ENCODE peak calls at places on chromosomes 6 and 20, in five cellular contexts. L, M, N, G and I are unnamed samples.

GRCh38 chr6:91708534-91708933 is 1121.7 kb upstream of the MAP3K7 start:
- DNase-seq in L (no peak), M (no peak), N (no peak), G (no peak), I (no peak)

GRCh38 chr6:2877057-2877882 is 25.8 kb downstream of the SERPINB9 start:
- DNase-seq in L (no peak), M (peak), N (no peak), G (no peak), I (peak)

GRCh38 chr20:43916073-43916874 is 1.6 kb downstream of the TOX2 start:
- DNase-seq in L (no peak), M (no peak), N (peak), G (peak), I (no peak)

GRCh38 chr20:33840759-33841438 is 29.8 kb downstream of the CHMP4B start:
- DNase-seq in L (no peak), M (no peak), N (no peak), G (no peak), I (no peak)

GRCh38 chr6:131070061-131070460 is 7.0 kb upstream of the EPB41L2 start:
- DNase-seq in L (no peak), M (no peak), N (no peak), G (no peak), I (no peak)

GRCh38 chr20:48750941-48751620 is 76.7 kb downstream of the PREX1 start:
- DNase-seq in L (peak), M (no peak), N (no peak), G (peak), I (no peak)

GRCh38 chr6:109008537-109008950 is 86.1 kb downstream of the SESN1 start:
- DNase-seq in L (no peak), M (no peak), N (no peak), G (no peak), I (no peak)

GRCh38 chr6:55445648-55446204 is 118.5 kb downstream of the GFRAL start:
- DNase-seq in L (no peak), M (no peak), N (no peak), G (peak), I (no peak)

GRCh38 chr6:27311806-27312145 is 297 bp downstream of the POM121L2 start:
- DNase-seq in L (no peak), M (no peak), N (no peak), G (no peak), I (no peak)

GRCh38 chr6:19327684-19328083 is 509.5 kb upstream of the ID4 start:
- DNase-seq in L (no peak), M (no peak), N (no peak), G (peak), I (no peak)

GRCh38 chr6:107488875-107489635 is 862 bp upstream of the SOBP start:
- DNase-seq in L (peak), M (peak), N (peak), G (peak), I (peak)

GRCh38 chr20:48131581-48131980 is 346.3 kb upstream of the SULF2 start:
- DNase-seq in L (no peak), M (no peak), N (no peak), G (no peak), I (no peak)

GRCh38 chr6:5540375-5540774 is 279.1 kb downstream of the FARS2 start:
- DNase-seq in L (no peak), M (no peak), N (no peak), G (no peak), I (no peak)

GRCh38 chr6:40997256-40997957 is 41.6 kb downstream of the UNC5CL start:
- DNase-seq in L (no peak), M (peak), N (no peak), G (peak), I (no peak)

GRCh38 chr6:135601857-135602256 is 104.3 kb upstream of the AHI1 start:
- DNase-seq in L (no peak), M (no peak), N (no peak), G (no peak), I (no peak)

GRCh38 chr20:6993016-6993415 is 225.5 kb downstream of the BMP2 start:
- DNase-seq in L (no peak), M (no peak), N (no peak), G (no peak), I (no peak)

GRCh38 chr20:32481311-32482103 is 103.6 kb downstream of the NOL4L start:
- DNase-seq in L (no peak), M (no peak), N (no peak), G (no peak), I (peak)

GRCh38 chr6:30722280-30723112 is 2.3 kb downstream of the TUBB start:
- DNase-seq in L (peak), M (peak), N (peak), G (peak), I (peak)

GRCh38 chr6:84597238-84597875 is 167.0 kb downstream of the TBX18 start:
- DNase-seq in L (no peak), M (no peak), N (no peak), G (no peak), I (no peak)

GRCh38 chr6:150143521-150144293 is 863 bp downstream of the PPP1R14C start:
- DNase-seq in L (no peak), M (no peak), N (no peak), G (peak), I (peak)

GRCh38 chr6:31652925-31653724 is 664 bp upstream of the BAG6 start:
- DNase-seq in L (no peak), M (peak), N (peak), G (peak), I (peak)

GRCh38 chr20:62818592-62819493 is 2.0 kb downstream of the COL9A3 start:
- DNase-seq in L (no peak), M (no peak), N (no peak), G (peak), I (no peak)

GRCh38 chr20:17648782-17649730 is 33.0 kb downstream of the RRBP1 start:
- DNase-seq in L (peak), M (peak), N (peak), G (no peak), I (peak)

GRCh38 chr6:90472716-90473115 is 114.2 kb downstream of the MAP3K7 start:
- DNase-seq in L (no peak), M (no peak), N (no peak), G (no peak), I (no peak)

DNA sequence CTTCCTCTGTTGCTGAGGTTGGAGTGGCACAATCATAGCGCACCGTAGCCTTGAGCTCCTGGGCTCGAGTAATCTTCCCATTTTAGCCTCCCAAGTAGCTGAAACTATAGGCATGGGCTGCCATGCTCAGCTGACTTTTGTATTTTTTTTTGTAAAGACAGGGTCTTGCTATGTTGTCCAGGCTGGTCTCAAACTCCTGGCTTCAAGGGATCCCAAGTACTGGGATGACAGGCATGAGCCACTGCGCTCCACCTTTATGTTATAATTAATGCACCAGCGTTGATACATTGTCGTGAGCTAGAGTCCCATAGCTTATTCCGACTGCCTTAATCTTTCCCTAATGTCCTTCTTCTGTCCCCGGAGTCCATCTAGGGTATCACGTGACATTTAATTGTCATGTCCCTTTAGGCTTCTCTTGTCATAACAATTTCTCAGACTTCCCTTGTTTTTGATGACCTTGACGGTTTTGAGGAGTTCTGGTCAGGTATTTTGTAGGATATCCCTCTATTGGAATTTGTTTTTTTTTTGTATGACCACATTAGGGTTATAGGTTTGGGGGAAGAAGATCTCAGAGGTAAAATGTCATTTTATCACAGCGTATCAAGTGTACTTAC is 63.9 kb downstream of the CEBPB start:
- DNase-seq in L (no peak), M (no peak), N (no peak), G (no peak), I (no peak)
- TF ChIP-seq CTCF in L (no peak), M (no peak), N (no peak), G (no peak), I (no peak)

DNA sequence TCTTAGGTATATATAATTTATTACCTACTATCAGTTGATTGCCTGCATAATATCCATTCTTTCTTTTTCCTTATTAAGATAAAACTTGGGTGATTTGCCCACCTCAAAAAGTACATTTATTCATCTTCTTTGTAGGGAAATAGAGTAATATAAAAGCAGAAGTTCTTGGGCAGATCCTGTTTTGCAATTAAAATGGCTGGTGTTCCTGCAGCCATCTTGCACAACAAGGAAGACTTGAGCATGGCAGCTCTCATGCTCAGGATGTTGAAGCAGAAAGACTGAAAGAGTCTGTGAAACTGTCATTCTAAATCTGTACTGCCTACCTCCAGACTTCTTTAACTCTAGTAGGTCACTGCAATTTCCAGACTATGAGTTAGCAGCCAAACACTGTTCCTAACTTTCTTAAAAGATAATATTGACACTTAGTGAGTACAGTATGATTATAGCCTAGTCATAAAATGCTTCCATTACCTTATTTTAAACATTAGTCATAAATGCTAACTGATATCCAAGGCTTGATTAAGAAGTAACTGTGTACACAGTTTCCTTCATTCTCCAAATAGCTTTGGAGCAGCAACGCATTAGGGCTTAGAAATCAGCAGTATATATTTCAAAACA is 24.6 kb upstream of the HTR1B start:
- DNase-seq in L (no peak), M (no peak), N (no peak), G (no peak), I (no peak)
- H3K27ac ChIP-seq in L (no peak), M (no peak), N (no peak), G (no peak), I (no peak)

GRCh38 chr6:128516514-128516898 is 3.9 kb downstream of the PTPRK start:
- DNase-seq in L (no peak), M (no peak), N (no peak), G (peak), I (no peak)
- TF ChIP-seq CTCF in L (no peak), M (no peak), N (peak), G (peak), I (no peak)

GRCh38 chr20:61360940-61361339 is 108.9 kb downstream of the CDH4 start:
- DNase-seq in L (no peak), M (no peak), N (no peak), G (no peak), I (no peak)
- H3K27ac ChIP-seq in L (no peak), M (no peak), N (no peak), G (no peak), I (no peak)

GRCh38 chr20:59645761-59646171 is 41.4 kb downstream of the PHACTR3 start:
- DNase-seq in L (no peak), M (no peak), N (no peak), G (no peak), I (no peak)
- TF ChIP-seq CTCF in L (no peak), M (no peak), N (no peak), G (peak), I (peak)

GRCh38 chr20:57692393-57692792 is 17.4 kb downstream of the PMEPA1 start:
- DNase-seq in L (no peak), M (no peak), N (no peak), G (no peak), I (no peak)

GRCh38 chr20:57688295-57688694 is 21.5 kb downstream of the PMEPA1 start:
- DNase-seq in L (no peak), M (no peak), N (no peak), G (no peak), I (no peak)

GRCh38 chr20:57688864-57689263 is 21.0 kb downstream of the PMEPA1 start:
- DNase-seq in L (no peak), M (no peak), N (peak), G (no peak), I (no peak)

GRCh38 chr20:57690525-57690924 is 19.3 kb downstream of the PMEPA1 start:
- DNase-seq in L (no peak), M (no peak), N (no peak), G (no peak), I (no peak)

GRCh38 chr20:57689745-57690481 is 19.9 kb downstream of the PMEPA1 start:
- DNase-seq in L (no peak), M (no peak), N (no peak), G (no peak), I (no peak)
- H3K27ac ChIP-seq in L (no peak), M (no peak), N (peak), G (no peak), I (no peak)

GRCh38 chr6:11386323-11386722 is 151.2 kb upstream of the TMEM170B start:
- DNase-seq in L (no peak), M (no peak), N (no peak), G (no peak), I (no peak)
- TF ChIP-seq CTCF in L (no peak), M (no peak), N (no peak), G (no peak), I (no peak)

DNA sequence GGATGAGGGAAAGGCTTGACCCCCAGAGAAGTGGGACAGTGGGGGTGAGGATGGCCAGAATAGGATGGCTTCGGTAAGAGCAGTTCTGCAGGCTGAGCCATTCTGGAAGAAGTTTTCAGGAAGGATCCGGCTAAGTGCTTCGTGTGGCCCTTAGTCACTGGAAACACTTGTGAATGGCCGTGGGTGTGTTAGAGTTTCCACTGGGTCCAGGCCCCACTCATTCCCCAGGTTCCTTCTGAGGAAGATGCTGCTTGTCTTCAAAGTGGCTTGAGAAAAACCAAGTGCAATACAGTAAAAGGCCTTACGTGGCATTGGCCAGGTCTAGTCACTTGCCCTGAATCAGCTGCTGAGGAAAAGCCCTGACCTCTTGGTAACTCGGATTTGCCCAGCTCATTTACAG is 27.9 kb downstream of the MANBAL start:
- DNase-seq in L (no peak), M (no peak), N (peak), G (no peak), I (no peak)
- H3K27ac ChIP-seq in L (no peak), M (no peak), N (no peak), G (no peak), I (no peak)

GRCh38 chr20:24994470-24995368 is 2.2 kb upstream of the APMAP start:
- DNase-seq in L (peak), M (peak), N (peak), G (peak), I (peak)
- TF ChIP-seq CTCF in L (peak), M (peak), N (peak), G (peak), I (peak)